ENCODE peak calls at places on chromosomes 12 and 14, in nine cellular contexts. F is HL-60, U is midbrain, D is hepatocyte, C is ascending aorta, T is CD14-positive monocyte, O is stomach, W is cardiac muscle cell, S is anterior cingulate cortex. A is an unnamed sample.

GRCh38 chr14:60381909-60382308 is 104.0 kb downstream of the C14orf39 start:
- DNase-seq in F (no peak), U (no peak), D (no peak), C (no peak), T (no peak), O (no peak), W (no peak), S (no peak), A (no peak)

GRCh38 chr12:57175428-57176138 is 28.2 kb upstream of the LRP1-AS start:
- DNase-seq in F (peak), U (peak), D (peak), C (peak), T (peak), O (peak), W (peak), S (peak), A (no peak)

GRCh38 chr12:2640709-2641108 is 154.1 kb upstream of the FKBP4 start:
- DNase-seq in F (no peak), U (no peak), D (peak), C (peak), T (peak), O (peak), W (no peak), S (peak), A (peak)

GRCh38 chr12:95216704-95217376 is 427 bp downstream of the FGD6 start:
- DNase-seq in F (no peak), U (no peak), D (no peak), C (no peak), T (no peak), O (no peak), W (no peak), S (no peak), A (no peak)

GRCh38 chr12:7439579-7440505 is 4.1 kb downstream of the CD163L1 start:
- DNase-seq in F (no peak), U (no peak), D (peak), C (no peak), T (peak), O (no peak), W (peak), S (no peak), A (no peak)

GRCh38 chr12:22729898-22730443 is 105.0 kb downstream of the ETNK1 start:
- DNase-seq in F (peak), U (peak), D (no peak), C (no peak), T (no peak), O (no peak), W (no peak), S (no peak), A (peak)

GRCh38 chr12:54680374-54680773 is 32.2 kb upstream of the DCD start:
- DNase-seq in F (no peak), U (no peak), D (no peak), C (no peak), T (no peak), O (peak), W (no peak), S (no peak), A (no peak)

GRCh38 chr12:41645624-41646023 is 457.5 kb downstream of the PDZRN4 start:
- DNase-seq in F (no peak), U (no peak), D (no peak), C (no peak), T (no peak), O (no peak), W (no peak), S (no peak), A (no peak)

GRCh38 chr14:99261916-99262787 is 9.8 kb downstream of the BCL11B start:
- DNase-seq in F (no peak), U (no peak), D (no peak), C (peak), T (no peak), O (peak), W (no peak), S (no peak), A (no peak)

GRCh38 chr12:116043673-116044072 is 233.8 kb downstream of the MED13L start:
- DNase-seq in F (no peak), U (no peak), D (no peak), C (no peak), T (no peak), O (no peak), W (no peak), S (no peak), A (no peak)

A was measured in GOT3.